ENCODE peak calls at places on chromosomes 12 and 14, in nine cellular contexts. H is Karpas-422; J is HepG2; C is fibroblast of lung; V is uterus; G is right cardiac atrium; X is CD8-positive, alpha-beta memory T cell; S is lung; U is PC-3. Z is an unnamed sample.

GRCh38 chr12:122028165-122028591 is 6.5 kb downstream of the BCL7A start:
- DNase-seq in J (no peak), C (peak; percentile 77), X (no peak), V (no peak), S (no peak), U (no peak), H (peak; percentile 77), G (no peak), Z (no peak)

GRCh38 chr12:9829990-9830389 is 2.7 kb downstream of the KLRF1 start:
- DNase-seq in H (no peak), C (no peak), X (no peak), G (no peak), S (no peak), U (no peak), J (no peak), V (no peak), Z (no peak)

GRCh38 chr14:102479777-102480176 is 29.8 kb downstream of the ANKRD9 start:
- DNase-seq in J (no peak), H (no peak), G (peak; percentile 51), U (no peak), C (no peak), X (no peak), S (peak; percentile 46), V (no peak), Z (no peak)

GRCh38 chr12:132445884-132446471 is 44.0 kb upstream of the FBRSL1 start:
- DNase-seq in X (peak; percentile 81), C (peak; percentile 52), H (no peak), U (peak; percentile 80), S (peak; percentile 47), J (no peak), G (peak; percentile 61), V (peak; percentile 40), Z (peak; percentile 80)

GRCh38 chr14:92121207-92121669 is 268 bp downstream of the NDUFB1 start:
- DNase-seq in U (peak; percentile 12), G (peak; percentile 56), S (peak; percentile 50), H (peak; percentile 72), J (peak; percentile 4), X (no peak), V (peak; percentile 44), C (peak; percentile 57), Z (no peak)

GRCh38 chr12:3253682-3254275 is 176.6 kb downstream of the TSPAN9 start:
- DNase-seq in H (no peak), J (no peak), S (no peak), G (no peak), X (no peak), V (no peak), C (no peak), U (no peak), Z (no peak)

GRCh38 chr14:64702493-64703392 is 1.5 kb upstream of the PLEKHG3 start:
- DNase-seq in C (no peak), G (no peak), H (no peak), V (peak; percentile 44), J (no peak), X (peak; percentile 21), U (peak; percentile 79), S (peak; percentile 65), Z (no peak)

GRCh38 chr12:4412462-4412861 is 33.0 kb upstream of the FGF23 start:
- DNase-seq in C (no peak), H (no peak), S (no peak), X (no peak), J (no peak), V (no peak), U (no peak), G (no peak), Z (no peak)

GRCh38 chr12:69359531-69360347 is at the start of gene YEATS4:
- DNase-seq in S (peak; percentile 82), V (peak; percentile 79), U (peak; percentile 96), J (peak; percentile 95), G (peak; percentile 86), C (peak; percentile 92), X (peak; percentile 84), H (peak; percentile 95), Z (peak; percentile 74)

GRCh38 chr14:100778078-100778927 is 47.6 kb upstream of the MEG3 start:
- DNase-seq in C (no peak), G (no peak), V (no peak), S (no peak), X (no peak), H (no peak), U (no peak), J (no peak), Z (no peak)

GRCh38 chr12:107243316-107243715 is 150.0 kb upstream of the CRY1 start:
- DNase-seq in X (no peak), U (no peak), H (no peak), S (no peak), G (no peak), C (no peak), V (no peak), J (no peak), Z (no peak)
- H3K27ac ChIP-seq in X (no peak overlapping the region), U (no peak overlapping the region), H (no peak overlapping the region), S (no peak overlapping the region), G (no peak overlapping the region), C (no peak overlapping the region), V (no peak overlapping the region), J (no peak overlapping the region), Z (no peak overlapping the region)

GRCh38 chr12:108720757-108721514 is 10.4 kb downstream of the CORO1C start:
- DNase-seq in V (no peak), G (no peak), J (no peak), H (no peak), C (peak; percentile 74), U (peak; percentile 65), X (no peak), S (no peak), Z (no peak)

GRCh38 chr12:108724054-108724889 is 7.0 kb downstream of the CORO1C start:
- DNase-seq in C (peak; percentile 70), J (no peak), G (no peak), X (no peak), S (no peak), V (no peak), H (peak; percentile 44), U (peak; percentile 72), Z (no peak)

GRCh38 chr12:108722463-108722862 is 8.9 kb downstream of the CORO1C start:
- DNase-seq in U (no peak), C (peak; percentile 35), X (no peak), V (no peak), G (no peak), J (no peak), S (no peak), H (no peak), Z (no peak)

GRCh38 chr12:108722992-108723766 is 8.1 kb downstream of the CORO1C start:
- DNase-seq in V (no peak), G (no peak), U (peak; percentile 89), H (no peak), C (peak; percentile 96), J (no peak), X (no peak), S (peak; percentile 39), Z (no peak)

DNA sequence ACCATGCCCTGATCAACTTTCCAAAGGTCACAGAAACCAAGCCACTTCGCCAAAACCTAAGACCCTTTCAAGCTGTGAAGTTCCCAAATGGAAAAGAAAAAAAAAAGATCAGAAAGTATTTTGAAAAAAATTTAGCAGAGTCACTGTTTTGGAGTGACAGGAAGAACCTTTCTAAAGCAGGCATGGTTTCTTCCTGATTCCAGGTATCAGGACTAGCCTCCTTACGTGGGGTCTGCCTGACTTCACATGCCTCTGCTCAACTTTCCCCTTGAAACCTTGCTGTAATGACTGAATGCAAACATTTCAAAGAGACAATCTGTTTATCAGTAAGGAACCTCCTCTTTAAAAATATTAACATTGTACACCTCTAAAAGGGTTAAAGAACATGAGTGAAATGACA is 9.5 kb downstream of the CORO1C start:
- DNase-seq in X (no peak), J (no peak), U (no peak), V (no peak), S (no peak), C (no peak), H (no peak), G (no peak), Z (no peak)
- H3K4me1 ChIP-seq in X (no peaks in the 10 kb centered on the region), J (peaks cover 64% of the 10 kb centered on the region), U (peaks cover 56% of the 10 kb centered on the region), V (peaks cover 6% of the 10 kb centered on the region), S (peaks cover 10% of the 10 kb centered on the region), C (peaks cover 50% of the 10 kb centered on the region), H (peaks cover 6% of the 10 kb centered on the region), G (peaks cover 19% of the 10 kb centered on the region), Z (no peaks in the 10 kb centered on the region)

GRCh38 chr12:12467222-12467621 is 95.4 kb downstream of the DUSP16 start:
- DNase-seq in X (peak; percentile 43), H (no peak), G (no peak), U (no peak), J (no peak), V (no peak), C (no peak), S (no peak), Z (peak; percentile 36)

GRCh38 chr12:12469386-12469785 is 93.3 kb downstream of the DUSP16 start:
- DNase-seq in H (no peak), S (no peak), X (no peak), U (peak; percentile 85), J (no peak), G (no peak), V (no peak), C (no peak), Z (no peak)

GRCh38 chr12:12466157-12466556 is 96.5 kb downstream of the DUSP16 start:
- DNase-seq in S (no peak), H (no peak), G (no peak), U (no peak), X (peak; percentile 87), C (no peak), V (no peak), J (no peak), Z (peak; percentile 78)

GRCh38 chr12:12468575-12468974 is 94.1 kb downstream of the DUSP16 start:
- DNase-seq in G (no peak), U (no peak), V (no peak), H (no peak), J (no peak), X (no peak), S (no peak), C (no peak), Z (no peak)

DNA sequence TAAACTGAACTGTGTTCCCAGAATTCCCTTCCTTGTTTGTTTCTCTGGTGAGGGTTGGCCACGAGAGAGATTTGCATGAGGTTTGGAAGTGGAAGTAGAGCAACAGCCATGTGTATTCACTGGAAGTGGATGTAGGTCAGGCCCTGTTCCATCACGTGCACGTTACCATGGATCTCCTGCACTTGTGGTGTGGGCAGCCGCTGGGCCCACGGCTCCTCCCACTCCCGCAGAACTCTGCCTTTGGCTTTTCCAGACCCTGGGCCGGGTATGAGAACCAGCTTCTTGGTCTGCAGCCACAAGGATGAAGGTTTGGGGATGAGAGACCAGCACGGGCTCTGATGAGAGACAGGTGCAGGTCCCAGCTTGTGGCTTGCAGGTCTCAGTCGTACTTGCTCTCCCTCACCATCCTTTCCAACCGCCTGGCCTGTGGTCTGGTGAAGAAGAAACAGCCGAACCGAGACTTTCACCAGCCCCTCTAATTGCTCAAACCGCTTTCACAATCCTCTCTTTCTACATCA is 94.9 kb downstream of the DUSP16 start:
- DNase-seq in S (peak; percentile 33), V (no peak), J (no peak), H (no peak), G (no peak), X (peak; percentile 74), U (no peak), C (peak; percentile 48), Z (peak; percentile 70)
- H3K27ac ChIP-seq in S (no peak overlapping the region), V (no peak overlapping the region), J (no peak overlapping the region), H (no peak overlapping the region), G (no peak overlapping the region), X (peak overlapping the region; percentile 52), U (no peak overlapping the region), C (no peak overlapping the region), Z (peak overlapping the region; percentile 86)

DNA sequence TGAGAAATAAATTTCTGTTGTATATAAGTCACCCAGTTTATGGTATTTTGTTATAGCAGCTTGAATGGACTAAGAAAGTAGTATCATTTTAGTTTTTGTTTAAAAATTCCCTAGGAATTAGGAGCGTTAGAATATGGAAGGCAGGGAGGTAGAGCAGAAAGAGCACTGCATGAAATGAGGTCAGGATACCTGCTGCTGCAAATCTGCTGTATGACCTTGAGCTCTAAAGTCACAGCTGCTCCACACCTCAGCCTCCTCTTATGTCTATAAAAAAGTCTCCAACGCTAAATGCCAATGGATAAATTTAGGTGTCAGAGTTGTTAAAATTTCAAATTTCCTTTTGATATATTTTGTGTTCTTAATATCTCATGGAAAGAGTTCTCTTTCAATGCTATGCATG is 181.0 kb upstream of the GZMB start:
- DNase-seq in V (no peak), X (no peak), G (no peak), H (no peak), C (no peak), U (no peak), S (no peak), J (no peak), Z (no peak)
- H3K4me1 ChIP-seq in V (no peaks in the 10 kb centered on the region), X (no peaks in the 10 kb centered on the region), G (peaks cover 25% of the 10 kb centered on the region), H (no peaks in the 10 kb centered on the region), C (no peaks in the 10 kb centered on the region), U (no peaks in the 10 kb centered on the region), S (peaks cover 8% of the 10 kb centered on the region), J (peaks cover 78% of the 10 kb centered on the region), Z (no peaks in the 10 kb centered on the region)